ENCODE peak calls at places on chromosomes 4 and X, in six cellular contexts. Y is psoas muscle, J is Peyer's patch, B is foreskin fibroblast, U is adipocyte, V is heart left ventricle. T is an unnamed sample.

GRCh38 chr4:38377195-38377594 is 286.8 kb upstream of the KLF3 start:
- DNase-seq in J (no peak), Y (no peak), B (no peak), V (no peak), U (no peak), T (no peak)

GRCh38 chr4:20253799-20254409 is 2.2 kb downstream of the SLIT2 start:
- DNase-seq in U (peak), Y (peak), J (peak), B (peak), V (peak), T (peak)

GRCh38 chr4:16617416-16617815 is 281.0 kb downstream of the LDB2 start:
- DNase-seq in V (no peak), B (peak), Y (no peak), J (no peak), U (no peak), T (peak)

GRCh38 chrX:2325076-2325784 is 175.5 kb downstream of the DHRSX start:
- DNase-seq in J (peak), Y (peak), B (peak), U (no peak), V (peak), T (peak)

GRCh38 chr4:71236226-71236625 is 102.6 kb upstream of the SLC4A4 start:
- DNase-seq in J (no peak), Y (no peak), V (no peak), U (no peak), B (no peak), T (no peak)

GRCh38 chrX:153388722-153389459 is 12.3 kb downstream of the PNMA6E start:
- DNase-seq in Y (no peak), B (no peak), U (no peak), J (no peak), V (no peak), T (no peak)

GRCh38 chrX:102029026-102029425 is 96.5 kb upstream of the TCEAL2 start:
- DNase-seq in U (no peak), J (no peak), Y (no peak), B (no peak), V (no peak), T (no peak)

GRCh38 chr4:2712261-2712842 is 43.8 kb downstream of the TNIP2 start:
- DNase-seq in U (no peak), Y (peak), B (no peak), V (no peak), J (no peak), T (peak)

GRCh38 chrX:135345328-135345645 is 36.0 kb downstream of the ETDC start:
- DNase-seq in U (peak), B (peak), V (peak), J (no peak), Y (peak), T (peak)

GRCh38 chr4:106366026-106366425 is 2.6 kb downstream of the GIMD1 start:
- DNase-seq in Y (no peak), J (no peak), B (no peak), V (no peak), U (peak), T (no peak)

GRCh38 chr4:75512336-75513211 is 1.6 kb downstream of the RCHY1 start:
- DNase-seq in U (peak), V (no peak), Y (no peak), J (no peak), B (no peak), T (peak)

GRCh38 chr4:156954598-156954997 is 17.0 kb downstream of the PDGFC start:
- DNase-seq in Y (no peak), U (no peak), B (no peak), J (no peak), V (no peak), T (no peak)

GRCh38 chr4:87884976-87885574 is 52.3 kb downstream of the MEPE start:
- DNase-seq in B (no peak), V (no peak), J (no peak), U (no peak), Y (no peak), T (no peak)

GRCh38 chr4:20422398-20422797 is 170.7 kb downstream of the SLIT2 start:
- DNase-seq in Y (no peak), U (peak), B (no peak), J (peak), V (no peak), T (peak)

GRCh38 chr4:39706334-39706733 is 8.4 kb downstream of the UBE2K start:
- DNase-seq in U (peak), Y (peak), J (peak), V (peak), B (peak), T (peak)

GRCh38 chr4:45063166-45063565 is 336.8 kb upstream of the GNPDA2 start:
- DNase-seq in J (no peak), B (no peak), U (no peak), Y (no peak), V (no peak), T (no peak)

GRCh38 chr4:2258091-2259035 is 3.5 kb downstream of the MXD4 start:
- DNase-seq in Y (peak), V (peak), U (no peak), B (no peak), J (peak), T (no peak)

DNA sequence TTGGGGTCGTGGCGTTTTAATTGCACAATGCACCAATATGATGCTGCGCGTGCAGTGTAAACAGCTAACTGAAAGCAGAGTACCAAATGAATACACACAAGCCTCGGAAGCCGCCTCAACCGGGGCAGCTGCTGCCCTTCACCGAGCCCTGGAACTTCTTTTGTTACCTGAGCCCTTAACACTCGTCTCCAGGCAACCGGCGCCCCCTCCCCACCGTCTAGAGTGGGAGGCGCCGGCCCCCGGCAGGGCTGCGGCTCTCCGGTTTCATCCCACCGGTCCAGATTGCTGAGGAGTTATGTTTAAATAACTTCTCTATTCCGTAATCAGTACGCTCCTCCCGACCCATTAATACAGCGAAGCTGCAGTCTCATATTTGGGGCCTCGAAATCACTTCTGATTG is 173.2 kb upstream of the TBL1X start:
- DNase-seq in Y (no peak), J (no peak), U (no peak), V (no peak), B (no peak), T (no peak)
- H3K4me3 ChIP-seq in Y (no peak), J (no peak), U (no peak), V (no peak), B (no peak), T (no peak)

GRCh38 chrX:112818114-112819012 is 22.3 kb downstream of the AMOT start:
- DNase-seq in Y (no peak), V (no peak), U (no peak), J (no peak), B (no peak), T (no peak)
- H3K4me3 ChIP-seq in Y (no peak), V (peak), U (no peak), J (no peak), B (no peak), T (no peak)

GRCh38 chr4:103098746-103099421 is 750 bp downstream of the BDH2 start:
- DNase-seq in J (no peak), Y (no peak), B (no peak), V (no peak), U (peak), T (no peak)

GRCh38 chr4:103097112-103097511 is 2.5 kb downstream of the BDH2 start:
- DNase-seq in J (no peak), U (no peak), B (no peak), V (no peak), Y (no peak), T (no peak)

GRCh38 chr4:103099691-103100392 is at the start of gene BDH2:
- DNase-seq in B (peak), V (peak), U (peak), Y (peak), J (peak), T (peak)

GRCh38 chr4:103100691-103101090 is 1.1 kb upstream of the BDH2 start:
- DNase-seq in B (no peak), J (no peak), V (no peak), U (no peak), Y (no peak), T (no peak)

GRCh38 chr4:103098331-103098730 is 1.3 kb downstream of the BDH2 start:
- DNase-seq in Y (peak), U (no peak), J (no peak), B (no peak), V (no peak), T (no peak)
- H3K4me3 ChIP-seq in Y (peak), U (peak), J (no peak), B (peak), V (peak), T (peak)

GRCh38 chr4:183801460-183802168 is 103.5 kb upstream of the STOX2 start:
- DNase-seq in Y (no peak), V (no peak), J (no peak), B (no peak), U (no peak), T (no peak)

GRCh38 chr4:183807420-183808101 is 97.5 kb upstream of the STOX2 start:
- DNase-seq in U (no peak), B (no peak), V (no peak), J (no peak), Y (no peak), T (no peak)

GRCh38 chr4:183808102-183808466 is 97.0 kb upstream of the STOX2 start:
- DNase-seq in Y (no peak), B (no peak), V (peak), U (no peak), J (no peak), T (no peak)

DNA sequence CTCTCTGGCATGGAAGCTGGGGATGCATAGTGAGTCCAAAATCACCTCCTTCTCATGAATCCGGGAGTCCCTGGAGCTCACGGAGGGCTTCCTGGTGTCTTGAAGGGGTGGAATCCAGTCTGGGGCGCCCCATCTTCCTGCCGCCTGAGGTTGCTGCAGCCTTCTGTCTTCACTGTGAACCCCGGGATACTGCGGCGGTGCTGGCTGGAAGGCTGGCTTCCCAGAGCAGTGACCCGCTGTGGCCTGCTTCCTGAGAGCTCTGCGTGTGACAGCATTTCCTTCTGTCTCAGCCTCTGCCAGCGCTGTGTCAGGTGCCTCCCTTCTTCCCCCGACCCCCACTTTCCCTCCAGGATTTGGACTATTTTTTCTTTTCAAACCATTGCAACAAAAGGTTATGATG is 98.8 kb upstream of the STOX2 start:
- DNase-seq in J (no peak), V (no peak), Y (no peak), U (no peak), B (no peak), T (no peak)
- H3K4me3 ChIP-seq in J (no peak), V (no peak), Y (no peak), U (no peak), B (no peak), T (no peak)

DNA sequence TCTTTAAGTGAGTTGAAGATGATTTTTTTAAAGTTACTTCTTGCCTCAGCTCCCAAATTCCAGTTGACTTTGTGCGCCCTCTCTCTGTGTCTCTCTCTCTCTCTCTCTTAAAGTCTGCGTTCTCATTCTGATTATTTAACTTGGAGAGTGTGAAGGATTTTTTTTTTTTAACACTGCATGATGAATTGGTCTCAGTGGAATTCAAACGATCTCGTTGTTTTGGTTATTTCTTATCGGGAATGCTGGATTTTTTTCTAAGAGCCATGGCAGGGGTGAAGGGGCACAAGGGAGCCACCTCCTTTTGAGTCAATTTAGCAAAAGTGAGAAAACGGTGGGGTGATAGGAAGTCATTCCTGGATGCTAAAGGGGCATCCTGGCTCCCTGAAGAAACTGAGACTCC is 176.1 kb downstream of the SHROOM3 start:
- DNase-seq in U (peak), B (no peak), J (no peak), V (no peak), Y (no peak), T (peak)
- H3K4me3 ChIP-seq in U (no peak), B (no peak), J (no peak), V (peak), Y (no peak), T (no peak)

T was measured in astrocyte of the spinal cord.